ENCODE peak calls at places on chromosomes 4 and X, in six cellular contexts. E is NB4, H is AG04449, W is heart left ventricle, R is GM13977, O is HFFc6. G is an unnamed sample.

GRCh38 chrX:150227873-150228272 is 135.2 kb upstream of the MAMLD1 start:
- DNase-seq in W (no peak), H (no peak), O (no peak), E (no peak), R (no peak), G (no peak)

GRCh38 chrX:104270916-104271512 is 16.3 kb upstream of the ESX1 start:
- DNase-seq in W (peak; percentile 51), H (no peak), E (peak; percentile 45), R (no peak), O (peak; percentile 11), G (peak; percentile 24)

GRCh38 chrX:13699183-13699826 is 10.4 kb downstream of the RAB9A start:
- DNase-seq in O (no peak), W (no peak), H (no peak), E (no peak), R (peak; percentile 56), G (peak; percentile 50)

GRCh38 chrX:136495043-136495442 is 2.3 kb upstream of the HTATSF1 start:
- DNase-seq in E (peak; percentile 80), O (no peak), W (no peak), H (no peak), R (no peak), G (no peak)

GRCh38 chr4:184238072-184238743 is 20.5 kb upstream of the ENPP6 start:
- DNase-seq in H (no peak), O (no peak), E (no peak), W (no peak), R (no peak), G (no peak)

GRCh38 chr4:84493092-84493850 is 5.8 kb downstream of the NKX6-1 start:
- DNase-seq in W (no peak), O (peak; percentile 9), R (no peak), E (no peak), H (no peak), G (no peak)

GRCh38 chr4:1683371-1683902 is 676 bp downstream of the FAM53A start:
- DNase-seq in H (peak; percentile 59), R (peak; percentile 42), E (peak; percentile 36), W (no peak), O (peak; percentile 86), G (no peak)

GRCh38 chrX:96181571-96181970 is 503.1 kb upstream of the DIAPH2 start:
- DNase-seq in R (no peak), E (no peak), W (no peak), H (no peak), O (no peak), G (no peak)

GRCh38 chrX:20224814-20225487 is 41.8 kb downstream of the RPS6KA3 start:
- DNase-seq in O (peak; percentile 20), W (no peak), E (no peak), R (peak; percentile 21), H (no peak), G (peak; percentile 8)

GRCh38 chr4:36269533-36269932 is 11.9 kb upstream of the DTHD1 start:
- DNase-seq in H (no peak), E (no peak), R (no peak), O (no peak), W (no peak), G (no peak)

GRCh38 chr4:110945600-110945999 is 322.7 kb upstream of the PITX2 start:
- DNase-seq in R (no peak), E (no peak), O (no peak), H (no peak), W (no peak), G (no peak)

GRCh38 chr4:169115897-169116254 is 105.8 kb upstream of the CBR4 start:
- DNase-seq in E (no peak), R (no peak), O (peak; percentile 93), H (peak; percentile 94), W (no peak), G (no peak)

GRCh38 chr4:152100378-152101201 is 339.8 kb upstream of the GATB start:
- DNase-seq in R (no peak), E (no peak), O (no peak), H (no peak), W (no peak), G (no peak)

GRCh38 chr4:146591986-146592385 is 46.7 kb upstream of the POU4F2 start:
- DNase-seq in W (no peak), H (no peak), O (peak; percentile 7), R (no peak), E (no peak), G (no peak)

GRCh38 chr4:8015512-8015911 is 75.9 kb upstream of the AFAP1 start:
- DNase-seq in W (no peak), H (no peak), R (no peak), O (no peak), E (no peak), G (no peak)

GRCh38 chrX:13029341-13029740 is 15.1 kb downstream of the FAM9C start:
- DNase-seq in H (no peak), E (no peak), W (peak; percentile 70), O (peak; percentile 24), R (no peak), G (no peak)

GRCh38 chrX:45750639-45751038 is 550.0 kb upstream of the DIPK2B start:
- DNase-seq in W (no peak), O (no peak), R (no peak), E (no peak), H (no peak), G (no peak)

GRCh38 chrX:77160301-77160700 is 286.9 kb upstream of the FGF16 start:
- DNase-seq in O (no peak), W (no peak), H (no peak), R (no peak), E (peak; percentile 15), G (no peak)

GRCh38 chrX:8364369-8365141 is 100.1 kb upstream of the VCX3B start:
- DNase-seq in O (no peak), E (peak; percentile 58), R (peak; percentile 8), W (peak; percentile 36), H (no peak), G (no peak)

GRCh38 chr4:122798917-122799316 is 27.7 kb upstream of the FGF2 start:
- DNase-seq in E (no peak), O (no peak), H (no peak), R (no peak), W (no peak), G (no peak)

GRCh38 chrX:96563663-96564062 is 121.0 kb upstream of the DIAPH2 start:
- DNase-seq in R (no peak), W (no peak), O (peak; percentile 33), H (no peak), E (no peak), G (no peak)

GRCh38 chrX:115582871-115583729 is 22.1 kb downstream of the PLS3 start:
- DNase-seq in E (no peak), O (peak; percentile 32), H (no peak), W (no peak), R (no peak), G (no peak)

GRCh38 chr4:53508446-53508845 is 82.8 kb downstream of the LNX1 start:
- DNase-seq in R (no peak), E (no peak), H (peak; percentile 71), W (no peak), O (peak; percentile 66), G (no peak)

GRCh38 chr4:152536545-152537182 is 772 bp upstream of the FBXW7 start:
- DNase-seq in O (peak; percentile 48), E (peak; percentile 73), W (no peak), R (peak; percentile 43), H (no peak), G (peak; percentile 47)

GRCh38 chr4:66688674-66689073 is 856.6 kb downstream of the CENPC start:
- DNase-seq in W (no peak), E (peak; percentile 11), H (no peak), R (no peak), O (peak; percentile 19), G (no peak)

GRCh38 chrX:38375888-38376287 is 23.5 kb downstream of the OTC start:
- DNase-seq in E (peak; percentile 38), R (peak; percentile 22), W (no peak), H (no peak), O (no peak), G (peak; percentile 27)
- TF ChIP-seq CTCF in E (peak; percentile 36), R (peak; percentile 47), W (peak; percentile 11), H (peak; percentile 15), O (peak; percentile 56), G (peak; percentile 36)

GRCh38 chrX:11212741-11213140 is 80.5 kb upstream of the AMELX start:
- DNase-seq in H (no peak), O (no peak), R (no peak), W (no peak), E (no peak), G (no peak)

GRCh38 chrX:11209798-11210197 is 83.4 kb upstream of the AMELX start:
- DNase-seq in E (no peak), W (no peak), H (no peak), O (no peak), R (no peak), G (no peak)

GRCh38 chrX:11214346-11215190 is 78.6 kb upstream of the AMELX start:
- DNase-seq in E (no peak), O (no peak), H (no peak), W (peak; percentile 28), R (no peak), G (peak; percentile 8)

GRCh38 chrX:11210397-11210796 is 82.8 kb upstream of the AMELX start:
- DNase-seq in W (no peak), O (no peak), R (no peak), E (no peak), H (no peak), G (no peak)

GRCh38 chrX:11215191-11215921 is 77.9 kb upstream of the AMELX start:
- DNase-seq in O (no peak), E (no peak), R (peak; percentile 57), H (no peak), W (no peak), G (no peak)
- TF ChIP-seq CTCF in O (no peak), E (no peak), R (peak; percentile 11), H (no peak), W (no peak), G (no peak)

GRCh38 chrX:110211340-110211739 is 106.5 kb downstream of the AMMECR1 start:
- DNase-seq in H (no peak), R (no peak), W (no peak), E (no peak), O (no peak), G (no peak)

GRCh38 chrX:110214684-110215083 is 103.2 kb downstream of the AMMECR1 start:
- DNase-seq in E (no peak), O (no peak), W (no peak), H (no peak), R (no peak), G (no peak)

GRCh38 chrX:110213183-110213582 is 104.7 kb downstream of the AMMECR1 start:
- DNase-seq in H (no peak), E (no peak), R (no peak), W (no peak), O (no peak), G (no peak)

GRCh38 chrX:110210417-110211139 is 107.3 kb downstream of the AMMECR1 start:
- DNase-seq in E (no peak), R (no peak), H (peak; percentile 78), O (peak; percentile 81), W (no peak), G (no peak)

GRCh38 chrX:110212299-110212698 is 105.6 kb downstream of the AMMECR1 start:
- DNase-seq in O (no peak), E (no peak), R (no peak), W (no peak), H (no peak), G (no peak)
- TF ChIP-seq CTCF in O (peak; percentile 53), E (no peak), R (no peak), W (no peak), H (no peak), G (no peak)

DNA sequence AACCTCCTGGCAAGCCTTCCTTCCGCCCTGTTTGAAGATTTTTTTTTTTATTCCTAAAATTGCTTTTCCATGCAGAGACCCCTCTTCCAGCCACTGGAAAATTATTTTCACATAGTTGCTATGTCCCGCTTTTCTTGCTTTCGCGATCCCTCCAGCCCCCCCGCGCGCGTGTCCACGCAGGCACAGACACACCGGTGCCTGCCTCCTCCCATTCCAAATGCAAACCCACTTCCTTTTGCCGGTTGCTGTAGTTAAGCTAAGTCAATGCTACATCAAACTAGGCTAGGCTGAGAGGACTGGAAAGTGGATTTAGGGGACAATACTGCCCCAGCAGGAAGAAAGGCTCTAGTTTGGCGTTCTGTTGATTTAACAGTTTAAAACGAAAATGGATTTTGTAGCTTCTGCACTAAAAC is 111.0 kb downstream of the DHX15 start:
- DNase-seq in H (no peak), W (peak; percentile 35), E (peak; percentile 51), R (peak; percentile 42), O (peak; percentile 39), G (no peak)
- TF ChIP-seq CTCF in H (no peak), W (no peak), E (no peak), R (no peak), O (peak; percentile 59), G (no peak)